ENCODE peak calls at places on chromosomes 7 and 10, in nine cellular contexts. Z is CD4-positive, CD25-positive, alpha-beta regulatory T cell; X is A673; R is heart left ventricle; U is Panc1; T is CD4-positive, alpha-beta memory T cell; J is CD8-positive, alpha-beta T cell; S is left ventricle myocardium inferior; W is spleen. V is an unnamed sample. For H3K36me3 and H3K4me1, the result is how much of the 10 kb centered on the place peaks cover.

GRCh38 chr7:1461640-1462375 is 2.5 kb upstream of the MICALL2 start:
- DNase-seq in U (no peak), W (no peak), T (no peak), Z (no peak), R (no peak), J (no peak), S (no peak), X (no peak), V (no peak)

GRCh38 chr10:49311562-49312236 is 12.7 kb downstream of the C10orf71 start:
- DNase-seq in U (no peak), Z (no peak), X (no peak), S (no peak), W (peak), J (no peak), T (no peak), R (no peak), V (no peak)

GRCh38 chr7:8131694-8132605 is 130.0 kb downstream of the ICA1 start:
- DNase-seq in T (peak), W (no peak), X (no peak), R (no peak), Z (peak), S (no peak), J (peak), U (no peak), V (no peak)

GRCh38 chr10:58969578-58969977 is 206.9 kb upstream of the PHYHIPL start:
- DNase-seq in J (no peak), Z (no peak), W (no peak), T (no peak), S (no peak), U (no peak), X (no peak), R (no peak), V (no peak)

GRCh38 chr10:125726914-125727313 is 7.4 kb downstream of the EDRF1 start:
- DNase-seq in S (no peak), X (no peak), U (no peak), W (no peak), J (no peak), T (no peak), Z (no peak), R (no peak), V (no peak)

GRCh38 chr7:147894271-147894670 is 696.3 kb upstream of the C7orf33 start:
- DNase-seq in Z (no peak), J (no peak), X (peak), R (no peak), S (no peak), W (no peak), T (no peak), U (no peak), V (no peak)

GRCh38 chr7:8135417-8135816 is 126.5 kb downstream of the ICA1 start:
- DNase-seq in U (no peak), J (no peak), Z (no peak), X (no peak), S (no peak), T (no peak), R (no peak), W (no peak), V (no peak)

GRCh38 chr7:19674266-19674960 is 34.4 kb downstream of the POLR1F start:
- DNase-seq in S (no peak), Z (no peak), T (no peak), W (no peak), U (no peak), R (no peak), J (no peak), X (no peak), V (no peak)

GRCh38 chr7:74233655-74234280 is 20.4 kb downstream of the RFC2 start:
- DNase-seq in W (no peak), R (no peak), J (no peak), Z (no peak), X (no peak), S (no peak), T (no peak), U (no peak), V (no peak)

GRCh38 chr7:150330211-150330885 is 7.0 kb upstream of the ACTR3C start:
- DNase-seq in X (no peak), T (no peak), R (no peak), W (no peak), J (no peak), Z (no peak), S (no peak), U (no peak), V (no peak)

GRCh38 chr10:112282086-112282485 is 1.1 kb upstream of the TECTB start:
- DNase-seq in T (no peak), S (no peak), W (no peak), U (no peak), X (no peak), Z (no peak), R (no peak), J (no peak), V (no peak)

GRCh38 chr10:24820616-24821015 is 96.9 kb upstream of the ARHGAP21 start:
- DNase-seq in U (no peak), X (no peak), S (no peak), Z (no peak), T (no peak), R (no peak), W (no peak), J (no peak), V (no peak)

GRCh38 chr7:151808296-151809155 is 68.4 kb downstream of the PRKAG2 start:
- DNase-seq in Z (no peak), W (peak), U (peak), S (no peak), J (no peak), R (no peak), T (no peak), X (peak), V (no peak)

GRCh38 chr7:5528071-5528814 is 104.6 kb upstream of the TNRC18 start:
- DNase-seq in X (peak), S (peak), W (peak), R (peak), T (peak), J (no peak), U (no peak), Z (peak), V (peak)
- H3K36me3 ChIP-seq in X (half or more), S (half or more), W (under half), R (under half), T (under half), J (under half), U (under half), Z (under half), V (under half)

DNA sequence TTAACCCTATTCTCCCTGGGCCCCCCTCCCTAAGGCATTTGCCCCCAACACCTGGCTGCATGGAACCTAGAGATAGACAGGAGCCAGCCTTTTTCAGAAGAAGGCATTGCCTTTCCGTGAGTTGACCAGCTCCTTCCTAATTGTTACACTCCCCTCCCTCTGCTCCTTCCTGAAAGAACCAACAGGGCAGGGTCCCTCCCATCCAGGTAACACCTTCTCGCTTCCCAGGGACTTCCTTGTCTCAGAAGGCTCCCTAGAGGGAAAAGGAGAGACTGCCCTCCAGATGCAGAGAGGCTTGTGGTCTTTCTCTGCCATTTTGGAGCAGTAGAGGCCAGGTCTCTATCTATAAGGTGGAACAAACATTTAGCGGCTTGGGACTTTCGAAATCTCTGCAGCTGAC is 31.9 kb downstream of the PALD1 start:
- DNase-seq in Z (no peak), W (no peak), T (no peak), J (no peak), S (no peak), X (no peak), R (no peak), U (no peak), V (no peak)
- H3K27ac ChIP-seq in Z (no peak), W (peak), T (no peak), J (no peak), S (peak), X (no peak), R (peak), U (no peak), V (peak)

GRCh38 chr10:124657806-124658205 is 86.4 kb downstream of the FAM53B start:
- DNase-seq in W (peak), R (no peak), T (peak), X (no peak), U (no peak), Z (no peak), S (no peak), J (no peak), V (no peak)

GRCh38 chr10:124655191-124656112 is 88.7 kb downstream of the FAM53B start:
- DNase-seq in W (peak), U (no peak), T (no peak), R (no peak), J (no peak), S (no peak), X (no peak), Z (no peak), V (no peak)

GRCh38 chr10:124654686-124655085 is 89.5 kb downstream of the FAM53B start:
- DNase-seq in X (no peak), U (no peak), J (no peak), S (no peak), T (no peak), R (no peak), W (peak), Z (no peak), V (no peak)

GRCh38 chr10:124653811-124654651 is 90.1 kb downstream of the FAM53B start:
- DNase-seq in W (peak), R (no peak), T (no peak), S (no peak), Z (no peak), J (no peak), U (no peak), X (no peak), V (no peak)

DNA sequence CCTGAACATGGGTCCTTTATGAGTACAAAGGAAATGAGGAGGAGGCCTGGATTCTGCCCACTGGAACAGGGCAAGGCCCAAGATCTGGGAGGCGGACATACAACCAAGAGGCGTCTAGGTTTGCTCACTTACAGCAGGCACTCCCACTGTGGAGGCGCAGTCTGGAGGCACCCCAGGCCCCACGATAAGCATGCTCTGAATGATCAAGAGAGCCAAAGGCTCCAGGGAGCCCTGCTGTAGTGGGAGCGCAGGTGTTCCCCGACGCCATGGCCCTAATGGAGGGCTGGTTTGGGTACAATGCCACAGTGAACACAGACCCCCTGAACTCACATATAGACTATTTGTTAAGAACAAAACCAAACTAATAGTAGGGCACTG is 88.1 kb downstream of the FAM53B start:
- DNase-seq in U (no peak), W (peak), J (no peak), T (no peak), Z (no peak), R (no peak), S (no peak), X (no peak), V (no peak)
- H3K4me1 ChIP-seq in U (under half), W (half or more), J (half or more), T (half or more), Z (half or more), R (half or more), S (half or more), X (under half), V (half or more)

GRCh38 chr10:28587270-28587969 is 54.5 kb downstream of the WAC start:
- DNase-seq in X (peak), J (no peak), T (no peak), Z (no peak), U (no peak), W (no peak), S (no peak), R (no peak), V (no peak)
- H3K36me3 ChIP-seq in X (half or more), J (under half), T (under half), Z (half or more), U (under half), W (under half), S (under half), R (under half), V (under half)

GRCh38 chr10:51878695-51879094 is 179.3 kb upstream of the CSTF2T start:
- DNase-seq in X (peak), R (no peak), S (no peak), J (no peak), U (no peak), W (no peak), T (no peak), Z (no peak), V (no peak)
- H3K27ac ChIP-seq in X (no peak), R (peak), S (peak), J (no peak), U (no peak), W (no peak), T (no peak), Z (no peak), V (peak)

DNA sequence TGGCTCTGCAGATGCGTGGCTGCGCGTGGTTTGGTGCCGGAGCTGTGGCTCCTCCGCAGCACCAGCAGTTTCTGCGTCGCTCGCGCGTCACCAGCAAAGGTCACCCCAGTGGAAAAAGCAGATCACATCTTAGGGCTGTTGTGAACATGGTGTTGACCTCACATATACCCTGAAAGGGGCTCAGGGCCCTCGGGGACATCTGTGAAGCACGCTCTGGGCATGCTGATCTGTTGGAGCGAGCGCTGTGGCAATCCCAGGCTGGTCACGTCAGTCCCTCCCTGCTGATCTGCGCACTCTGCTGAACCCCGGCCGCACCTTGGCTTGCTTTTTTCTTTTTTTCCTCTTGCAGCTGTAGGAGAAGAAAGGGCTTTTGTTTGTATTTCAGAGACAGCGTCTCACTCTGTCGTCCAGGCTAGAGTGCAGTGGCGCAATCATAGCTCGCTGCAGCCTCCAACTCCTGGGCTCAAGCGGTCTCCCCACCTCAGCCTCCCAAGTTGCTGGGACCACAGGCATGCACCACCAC is 33.3 kb upstream of the AP5Z1 start:
- DNase-seq in J (no peak), Z (no peak), W (no peak), U (no peak), X (no peak), T (no peak), S (no peak), R (no peak), V (no peak)
- H3K4me1 ChIP-seq in J (half or more), Z (under half), W (half or more), U (under half), X (under half), T (half or more), S (half or more), R (half or more), V (half or more)

GRCh38 chr7:43628431-43628830 is 45.5 kb downstream of the STK17A start:
- DNase-seq in U (no peak), Z (no peak), R (no peak), S (no peak), W (no peak), T (no peak), J (no peak), X (no peak), V (no peak)

GRCh38 chr7:43629857-43630256 is 46.9 kb downstream of the STK17A start:
- DNase-seq in X (no peak), S (no peak), W (no peak), Z (no peak), T (no peak), R (no peak), U (no peak), J (no peak), V (no peak)

GRCh38 chr7:43626695-43627094 is 43.8 kb downstream of the STK17A start:
- DNase-seq in R (no peak), J (no peak), Z (no peak), X (no peak), S (no peak), W (no peak), U (no peak), T (no peak), V (no peak)

GRCh38 chr7:43625453-43625852 is 42.5 kb downstream of the STK17A start:
- DNase-seq in R (no peak), T (peak), J (peak), Z (peak), U (no peak), W (no peak), S (no peak), X (no peak), V (no peak)

GRCh38 chr7:43625977-43626376 is 43.1 kb downstream of the STK17A start:
- DNase-seq in S (no peak), T (no peak), Z (no peak), W (no peak), U (no peak), R (no peak), X (no peak), J (no peak), V (no peak)
- H3K36me3 ChIP-seq in S (under half), T (under half), Z (half or more), W (under half), U (under half), R (under half), X (under half), J (under half), V (half or more)

GRCh38 chr10:94403823-94404228 is 1.5 kb downstream of the TBC1D12 start:
- DNase-seq in W (no peak), S (no peak), J (no peak), T (peak), R (no peak), U (no peak), Z (no peak), X (peak), V (no peak)
- H3K27ac ChIP-seq in W (peak), S (peak), J (no peak), T (no peak), R (peak), U (peak), Z (no peak), X (no peak), V (peak)

DNA sequence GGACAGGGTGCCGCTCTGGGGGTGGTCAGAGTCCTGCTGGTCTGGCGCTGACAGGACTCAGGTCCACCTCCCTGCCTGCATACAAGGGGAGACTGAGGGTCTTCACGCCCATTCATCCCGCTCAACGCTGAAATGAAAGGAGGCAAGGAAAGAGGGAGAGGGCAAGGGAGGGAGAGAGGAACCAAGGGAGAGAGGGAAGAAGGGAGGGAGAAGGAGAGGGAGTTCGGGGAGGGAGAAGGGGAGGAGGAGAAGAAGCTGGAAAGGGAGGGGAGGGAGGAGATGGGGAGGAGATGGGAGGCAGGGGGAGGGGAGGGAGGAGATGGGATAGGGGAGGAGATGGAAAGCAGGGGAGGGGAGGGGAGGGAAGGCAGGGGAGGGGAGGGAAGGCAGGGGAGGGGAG is 69.4 kb upstream of the INPP5A start:
- DNase-seq in X (no peak), U (no peak), W (no peak), J (no peak), T (no peak), Z (no peak), S (peak), R (no peak), V (no peak)
- H3K4me1 ChIP-seq in X (under half), U (under half), W (under half), J (under half), T (under half), Z (under half), S (half or more), R (half or more), V (under half)

V was measured in heart right ventricle.